ENCODE peak calls at places on chromosome 7, in ten cellular contexts. P is germinal center; U is activated T-helper 1 cell treated with anti-CD3 and anti-CD28 coated beads, Interleukin-2, amount 50 U/mL, for 16 hours; T is astrocyte; D is cardiac muscle cell; A is astrocyte of the hippocampus; B is iris pigment epithelial cell; F is activated T-helper 9 cell treated with anti-CD3 and anti-CD28 coated beads, Interleukin-2, amount 50 U/mL, for 16 hours; R is activated T-cell treated with anti-CD3 and anti-CD28 coated beads for 1 hour; X is posterior cingulate gyrus. S is an unnamed sample.

GRCh38 chr7:100568936-100569844 is 4.5 kb downstream of the SAP25 start:
- DNase-seq in A (peak), B (peak), D (peak), F (no peak), P (peak), X (peak), R (peak), U (no peak), T (no peak), S (peak)

GRCh38 chr7:131619336-131620305 is 63.2 kb upstream of the PODXL start:
- DNase-seq in U (no peak), F (no peak), D (no peak), P (no peak), R (no peak), B (no peak), A (no peak), T (no peak), X (no peak), S (no peak)

GRCh38 chr7:157537056-157537455 is 200.3 kb downstream of the DNAJB6 start:
- DNase-seq in U (no peak), R (no peak), F (no peak), T (no peak), A (no peak), B (no peak), D (no peak), X (no peak), P (no peak), S (no peak)

GRCh38 chr7:78638364-78638763 is 815.1 kb downstream of the MAGI2 start:
- DNase-seq in R (no peak), B (no peak), D (no peak), P (no peak), X (no peak), F (no peak), T (no peak), A (no peak), U (no peak), S (no peak)

GRCh38 chr7:117269895-117270294 is 53.0 kb downstream of the WNT2 start:
- DNase-seq in B (peak), X (no peak), U (no peak), D (peak), T (peak), P (no peak), A (peak), F (no peak), R (no peak), S (no peak)

GRCh38 chr7:128166603-128167315 is 74.3 kb upstream of the LEP start:
- DNase-seq in F (no peak), A (peak), X (no peak), U (no peak), B (peak), R (no peak), P (no peak), D (peak), T (no peak), S (peak)

GRCh38 chr7:151008511-151009323 is 15.6 kb downstream of the ATG9B start:
- DNase-seq in A (peak), R (peak), B (no peak), X (peak), T (no peak), P (peak), D (peak), U (peak), F (peak), S (peak)

GRCh38 chr7:30485667-30486066 is 7.1 kb upstream of the NOD1 start:
- DNase-seq in F (no peak), X (no peak), B (no peak), P (no peak), T (no peak), R (no peak), A (no peak), U (no peak), D (peak), S (no peak)

GRCh38 chr7:22990588-22990949 is 23.4 kb downstream of the HYCC1 start:
- DNase-seq in U (no peak), A (peak), D (peak), X (no peak), R (no peak), B (peak), F (no peak), T (peak), P (no peak), S (no peak)

GRCh38 chr7:103025341-103025740 is 49.3 kb downstream of the FBXL13 start:
- DNase-seq in B (no peak), A (no peak), P (no peak), T (no peak), D (no peak), R (no peak), X (no peak), U (no peak), F (no peak), S (no peak)

GRCh38 chr7:29843106-29843505 is 36.8 kb downstream of the WIPF3 start:
- DNase-seq in T (no peak), B (no peak), D (no peak), F (no peak), R (no peak), P (no peak), U (no peak), A (peak), X (no peak), S (no peak)

GRCh38 chr7:150875791-150876190 is 23.5 kb downstream of the AOC1 start:
- DNase-seq in R (no peak), T (no peak), X (no peak), D (no peak), U (no peak), F (no peak), P (peak), A (no peak), B (no peak), S (no peak)

GRCh38 chr7:149495785-149496641 is 1.6 kb downstream of the ZNF746 start:
- DNase-seq in D (peak), A (peak), R (no peak), U (no peak), F (no peak), P (no peak), X (peak), B (peak), T (peak), S (no peak)

GRCh38 chr7:149669121-149669818 is 104.1 kb downstream of the ZNF467 start:
- DNase-seq in A (peak), P (no peak), T (no peak), U (no peak), R (no peak), D (peak), B (peak), F (no peak), X (no peak), S (no peak)

GRCh38 chr7:47771301-47771989 is 176.8 kb downstream of the PKD1L1 start:
- DNase-seq in U (no peak), F (no peak), T (peak), B (no peak), A (peak), R (no peak), P (no peak), D (no peak), X (no peak), S (no peak)

GRCh38 chr7:10707519-10707918 is 266.2 kb upstream of the PHF14 start:
- DNase-seq in P (no peak), R (no peak), F (no peak), T (peak), D (no peak), X (no peak), A (no peak), U (no peak), B (no peak), S (no peak)

GRCh38 chr7:123752534-123752933 is 3.7 kb upstream of the WASL start:
- DNase-seq in R (no peak), U (no peak), A (no peak), P (no peak), B (no peak), T (no peak), X (no peak), D (no peak), F (no peak), S (no peak)

GRCh38 chr7:116929021-116929420 is 24.3 kb upstream of the ST7 start:
- DNase-seq in B (no peak), D (no peak), A (no peak), T (no peak), U (no peak), X (no peak), P (no peak), R (no peak), F (no peak), S (no peak)

GRCh38 chr7:96638669-96639068 is 71.0 kb downstream of the SEM1 start:
- DNase-seq in B (no peak), R (no peak), T (no peak), A (no peak), U (no peak), F (no peak), P (no peak), X (no peak), D (no peak), S (no peak)

GRCh38 chr7:76296743-76297740 is 5.4 kb upstream of the HSPB1 start:
- DNase-seq in R (no peak), A (peak), P (no peak), U (no peak), X (no peak), B (peak), T (peak), D (peak), F (no peak), S (no peak)